ENCODE peak calls at places on chromosome 15, in ten cellular contexts. I is IMR-90, C is body of pancreas, H is ovary, N is A549, O is stomach, P is Peyer's patch, Y is right lobe of liver, V is erythroblast, R is heart left ventricle. L is an unnamed sample.

GRCh38 chr15:94234300-94234699 is 2.9 kb downstream of the MCTP2 start:
- DNase-seq in P (no peak), V (peak; percentile 24), Y (no peak), N (no peak), H (no peak), R (no peak), C (no peak), O (no peak), I (no peak), L (no peak)

GRCh38 chr15:82625136-82625535 is 22.0 kb downstream of the CPEB1 start:
- DNase-seq in O (no peak), Y (no peak), H (no peak), I (no peak), R (no peak), V (no peak), P (no peak), C (no peak), N (no peak), L (no peak)

GRCh38 chr15:42457445-42458442 is 33.2 kb downstream of the ZNF106 start:
- DNase-seq in R (peak; percentile 67), I (peak; percentile 94), O (peak; percentile 44), H (peak; percentile 66), Y (peak; percentile 55), C (peak; percentile 74), N (no peak), V (no peak), P (peak; percentile 61), L (no peak)

GRCh38 chr15:48680841-48681240 is 35.3 kb upstream of the FBN1 start:
- DNase-seq in H (no peak), N (no peak), V (no peak), O (no peak), P (no peak), R (no peak), C (no peak), Y (no peak), I (peak; percentile 97), L (no peak)

GRCh38 chr15:81091889-81092558 is 42.0 kb upstream of the CFAP161 start:
- DNase-seq in R (no peak), C (peak; percentile 81), N (peak; percentile 34), P (no peak), O (no peak), Y (no peak), V (no peak), H (peak; percentile 20), I (peak; percentile 97), L (no peak)

GRCh38 chr15:52441846-52442245 is 86.8 kb downstream of the MYO5A start:
- DNase-seq in C (no peak), I (peak; percentile 18), R (no peak), Y (no peak), H (no peak), P (no peak), V (no peak), N (no peak), O (no peak), L (no peak)

GRCh38 chr15:73937726-73938125 is 11.5 kb downstream of the LOXL1 start:
- DNase-seq in R (peak; percentile 56), O (no peak), P (no peak), N (no peak), I (no peak), Y (no peak), C (no peak), V (no peak), H (no peak), L (no peak)

GRCh38 chr15:51114437-51115119 is 19.9 kb upstream of the TNFAIP8L3 start:
- DNase-seq in R (no peak), H (no peak), V (no peak), P (no peak), C (no peak), I (no peak), Y (no peak), O (no peak), N (no peak), L (no peak)

GRCh38 chr15:42335074-42335473 is 24.2 kb upstream of the CAPN3 start:
- DNase-seq in P (no peak), I (no peak), C (no peak), Y (no peak), H (no peak), R (no peak), V (no peak), N (no peak), O (no peak), L (no peak)

GRCh38 chr15:28021281-28022039 is 77.7 kb downstream of the OCA2 start:
- DNase-seq in N (peak; percentile 75), I (peak; percentile 48), V (peak; percentile 21), R (no peak), Y (peak; percentile 90), O (no peak), C (peak; percentile 90), H (peak; percentile 83), P (peak; percentile 59), L (no peak)

GRCh38 chr15:69876030-69876429 is 221.7 kb downstream of the TLE3 start:
- DNase-seq in N (no peak), O (no peak), R (no peak), I (no peak), Y (no peak), P (no peak), V (no peak), C (no peak), H (no peak), L (no peak)

GRCh38 chr15:71448688-71449114 is 333.4 kb downstream of the THSD4 start:
- DNase-seq in I (peak; percentile 71), N (peak; percentile 86), V (peak; percentile 51), C (peak; percentile 76), H (no peak), Y (no peak), P (peak; percentile 63), O (peak; percentile 60), R (no peak), L (no peak)

GRCh38 chr15:82122754-82123400 is 77.1 kb upstream of the MEX3B start:
- DNase-seq in N (peak; percentile 80), C (peak; percentile 33), H (peak; percentile 75), O (peak; percentile 25), R (no peak), P (no peak), V (peak; percentile 11), Y (no peak), I (peak; percentile 99), L (peak; percentile 32)

GRCh38 chr15:27989838-27990237 is 109.3 kb downstream of the OCA2 start:
- DNase-seq in I (no peak), Y (no peak), C (no peak), N (no peak), V (no peak), H (no peak), O (no peak), P (no peak), R (no peak), L (no peak)

GRCh38 chr15:95624100-95624499 is 706.4 kb upstream of the NR2F2 start:
- DNase-seq in N (no peak), C (no peak), P (no peak), H (no peak), Y (no peak), V (no peak), I (no peak), O (no peak), R (no peak), L (no peak)

GRCh38 chr15:83284563-83285283 is at the start of gene BNC1:
- DNase-seq in I (no peak), R (no peak), P (no peak), O (no peak), Y (no peak), C (no peak), H (no peak), V (no peak), N (no peak), L (no peak)

GRCh38 chr15:89630974-89631901 is 24.0 kb downstream of the KIF7 start:
- DNase-seq in H (no peak), Y (no peak), O (peak; percentile 21), N (no peak), R (no peak), V (no peak), P (no peak), I (no peak), C (no peak), L (no peak)
- TF ChIP-seq POLR2A in H (no peak), Y (no peak), O (no peak), N (no peak), R (no peak), V (no peak), P (no peak), I (no peak), C (no peak), L (no peak)

GRCh38 chr15:31365655-31366127 is 39.1 kb downstream of the KLF13 start:
- DNase-seq in O (peak; percentile 97), H (peak; percentile 82), V (peak; percentile 95), R (peak; percentile 95), N (no peak), I (peak; percentile 72), C (peak; percentile 99), Y (peak; percentile 95), P (peak; percentile 98), L (peak; percentile 90)
- TF ChIP-seq POLR2A in O (no peak), H (peak; percentile 49), V (peak; percentile 66), R (no peak), N (no peak), I (no peak), C (peak; percentile 13), Y (no peak), P (peak; percentile 52), L (no peak)

GRCh38 chr15:29322407-29322806 is 52.8 kb upstream of the NSMCE3 start:
- DNase-seq in V (no peak), C (no peak), I (peak; percentile 35), R (no peak), P (no peak), H (no peak), O (no peak), N (no peak), Y (no peak), L (no peak)

GRCh38 chr15:29319823-29320222 is 50.2 kb upstream of the NSMCE3 start:
- DNase-seq in R (no peak), P (no peak), O (no peak), H (no peak), C (no peak), V (no peak), Y (no peak), N (no peak), I (no peak), L (no peak)

GRCh38 chr15:29323557-29323956 is 53.9 kb upstream of the NSMCE3 start:
- DNase-seq in C (no peak), O (no peak), H (no peak), P (no peak), V (no peak), N (no peak), R (no peak), Y (no peak), I (no peak), L (no peak)

DNA sequence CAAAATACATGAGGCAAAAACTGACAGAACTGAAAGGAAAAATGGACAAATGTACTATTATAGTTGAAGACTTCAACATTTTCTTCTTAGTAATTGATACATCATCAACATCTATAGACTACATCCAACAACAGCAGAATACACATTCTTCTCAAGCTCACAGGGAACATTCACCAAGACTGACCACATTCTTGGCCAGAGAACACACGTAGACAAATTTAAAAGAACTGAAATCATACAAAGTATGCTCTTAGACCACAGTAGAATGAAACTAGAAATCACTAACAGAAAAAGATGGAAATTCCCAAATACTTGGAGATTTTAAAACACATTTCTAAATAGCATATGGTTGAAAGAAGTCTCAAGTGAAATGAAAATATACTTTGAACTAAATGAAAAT is 55.1 kb upstream of the NSMCE3 start:
- DNase-seq in Y (no peak), P (no peak), N (no peak), V (no peak), O (no peak), H (no peak), I (no peak), R (no peak), C (no peak), L (no peak)
- TF ChIP-seq POLR2A in Y (no peak), P (no peak), N (no peak), V (no peak), O (no peak), H (no peak), I (no peak), R (no peak), C (no peak), L (no peak)

GRCh38 chr15:90902656-90902995 is 476 bp upstream of the MAN2A2 start:
- DNase-seq in R (no peak), P (no peak), Y (no peak), I (no peak), N (no peak), V (no peak), H (no peak), C (no peak), O (no peak), L (no peak)
- TF ChIP-seq POLR2A in R (no peak), P (no peak), Y (no peak), I (no peak), N (no peak), V (no peak), H (no peak), C (no peak), O (no peak), L (no peak)

L was measured in tibial nerve.